ENCODE peak calls at places on chromosome 17, in four cellular contexts. F is right lobe of liver, G is tibial nerve, C is progenitor cell of endocrine pancreas. H is an unnamed sample.

GRCh38 chr17:2090804-2091534 is 36.1 kb downstream of the HIC1 start:
- DNase-seq in C (no peak), F (no peak), G (peak; percentile 75), H (no peak)

GRCh38 chr17:80980397-80981061 is 11.1 kb upstream of the CHMP6 start:
- DNase-seq in G (no peak), F (no peak), C (no peak), H (no peak)

GRCh38 chr17:1484586-1485310 is 7.7 kb downstream of the MYO1C start:
- DNase-seq in C (peak; percentile 41), F (no peak), G (no peak), H (no peak)

GRCh38 chr17:31122746-31123145 is 28.0 kb downstream of the NF1 start:
- DNase-seq in G (no peak), C (no peak), F (no peak), H (no peak)

GRCh38 chr17:7884581-7885356 is 3.8 kb upstream of the CHD3 start:
- DNase-seq in F (no peak), C (no peak), G (no peak), H (peak; percentile 58)

GRCh38 chr17:49497147-49498036 is 2.3 kb downstream of the NGFR start:
- DNase-seq in C (peak; percentile 44), G (peak; percentile 60), F (no peak), H (peak; percentile 26)

GRCh38 chr17:80259642-80260535 is 763 bp upstream of the RNF213 start:
- DNase-seq in C (peak; percentile 69), G (peak; percentile 21), F (peak; percentile 77), H (peak; percentile 79)

GRCh38 chr17:5868916-5869475 is 201.2 kb upstream of the WSCD1 start:
- DNase-seq in C (no peak), G (no peak), F (no peak), H (no peak)

GRCh38 chr17:56064506-56064905 is 88.8 kb upstream of the ANKFN1 start:
- DNase-seq in C (no peak), G (no peak), F (no peak), H (no peak)

GRCh38 chr17:47368262-47368661 is 44.5 kb downstream of the EFCAB13 start:
- DNase-seq in G (no peak), C (no peak), F (no peak), H (no peak)

GRCh38 chr17:30450125-30451027 is 26.8 kb upstream of the GOSR1 start:
- DNase-seq in G (no peak), F (peak; percentile 53), C (no peak), H (no peak)

GRCh38 chr17:81563861-81564586 is 11.9 kb upstream of the FAAP100 start:
- DNase-seq in F (no peak), G (no peak), C (no peak), H (no peak)

GRCh38 chr17:76753061-76753961 is 15.4 kb downstream of the MFSD11 start:
- DNase-seq in G (no peak), C (no peak), F (no peak), H (no peak)

GRCh38 chr17:17947966-17948365 is 24.2 kb downstream of the TOM1L2 start:
- DNase-seq in C (no peak), G (no peak), F (no peak), H (no peak)

GRCh38 chr17:17952691-17953090 is 19.5 kb downstream of the TOM1L2 start:
- DNase-seq in C (no peak), F (no peak), G (no peak), H (no peak)

GRCh38 chr17:17950347-17950746 is 21.9 kb downstream of the TOM1L2 start:
- DNase-seq in F (no peak), G (no peak), C (no peak), H (no peak)

GRCh38 chr17:17951524-17951923 is 20.7 kb downstream of the TOM1L2 start:
- DNase-seq in F (no peak), C (no peak), G (no peak), H (no peak)

GRCh38 chr17:17950806-17951205 is 21.4 kb downstream of the TOM1L2 start:
- DNase-seq in C (no peak), F (no peak), G (no peak), H (no peak)
- TF ChIP-seq CTCF in C (peak; percentile 29), F (no peak), G (no peak), H (no peak)

DNA sequence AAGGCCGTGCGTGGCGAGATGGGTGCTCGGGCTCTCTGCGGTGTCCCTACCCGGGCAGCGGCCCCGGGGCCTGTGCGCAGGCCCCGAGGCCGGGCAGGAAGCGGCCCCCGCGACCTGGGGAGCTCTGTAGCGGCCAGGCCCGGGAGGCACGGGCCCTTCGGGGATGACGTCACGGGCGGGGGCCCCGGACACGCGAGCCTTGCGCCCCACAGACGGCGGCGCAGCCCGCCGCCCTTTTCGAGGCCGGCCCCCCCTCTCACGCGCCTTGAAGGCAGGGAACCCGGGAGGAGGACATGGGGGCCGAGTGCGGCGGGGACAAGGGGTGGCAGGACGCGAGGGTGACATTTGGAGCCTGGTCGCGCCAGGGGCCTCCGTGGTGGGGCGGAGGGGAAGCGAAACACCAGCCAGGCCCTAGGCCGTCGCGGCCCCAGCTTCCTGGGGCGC is 1.1 kb downstream of the RAI1 start:
- DNase-seq in C (no peak), G (no peak), F (no peak), H (peak; percentile 74)
- TF ChIP-seq CTCF in C (no peak), G (no peak), F (no peak), H (no peak)

GRCh38 chr17:19785854-19786253 is 37.8 kb upstream of the ALDH3A1 start:
- DNase-seq in F (no peak), G (no peak), C (no peak), H (no peak)
- TF ChIP-seq CTCF in F (no peak), G (no peak), C (no peak), H (no peak)

GRCh38 chr17:52357855-52358254 is 199.3 kb upstream of the CA10 start:
- DNase-seq in G (no peak), C (no peak), F (no peak), H (no peak)
- TF ChIP-seq CTCF in G (no peak), C (no peak), F (no peak), H (no peak)

GRCh38 chr17:15250459-15250858 is 14.7 kb downstream of the PMP22 start:
- DNase-seq in C (no peak), G (no peak), F (no peak), H (no peak)

GRCh38 chr17:15249487-15249886 is 15.6 kb downstream of the PMP22 start:
- DNase-seq in F (no peak), C (no peak), G (no peak), H (no peak)

DNA sequence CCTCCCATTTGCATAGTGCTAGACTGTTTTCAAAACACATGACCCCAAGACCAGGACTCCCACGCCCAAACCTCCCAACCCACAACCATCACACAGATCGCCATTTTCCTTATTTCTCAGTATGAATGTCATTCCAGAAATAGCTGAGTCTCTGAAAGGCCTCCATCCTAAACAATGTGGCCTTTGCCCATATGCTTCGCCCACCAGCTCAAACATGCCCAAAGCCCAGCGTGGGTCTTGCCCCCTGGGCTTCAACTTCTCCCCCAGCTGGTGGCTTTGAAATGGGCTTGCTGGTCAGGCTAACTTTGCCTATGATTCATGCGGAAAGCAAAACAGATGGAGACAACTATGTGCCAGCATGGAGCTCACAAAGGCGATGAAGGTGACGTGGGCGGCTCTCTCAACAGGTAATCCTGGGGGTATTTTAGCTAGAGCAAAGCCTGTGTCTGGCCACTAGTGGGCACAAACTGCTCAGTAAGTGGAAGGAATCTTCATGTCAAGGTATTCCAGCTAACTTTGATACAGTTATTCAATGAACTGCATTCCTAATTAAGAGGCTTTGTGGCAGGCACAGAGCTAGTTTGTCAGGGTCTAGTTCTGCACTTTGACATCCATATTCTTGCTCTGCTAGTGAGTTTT is 17.1 kb downstream of the PMP22 start:
- DNase-seq in G (no peak), C (no peak), F (no peak), H (no peak)
- TF ChIP-seq CTCF in G (no peak), C (peak; percentile 59), F (peak; percentile 20), H (no peak)

GRCh38 chr17:65987988-65988387 is 203.9 kb downstream of the CEP112 start:
- DNase-seq in G (no peak), C (no peak), F (no peak), H (no peak)
- TF ChIP-seq CTCF in G (no peak), C (peak; percentile 66), F (peak; percentile 57), H (no peak)

H was measured in natural killer cell.